ENCODE peak calls at places on chromosomes 3 and 15, in ten cellular contexts. One of them, this sample, is unnamed.

GRCh38 chr3:128855574-128855973 is 23.8 kb upstream of the ACAD9 start:
- DNase-seq in uterus: no peak
- DNase-seq in small intestine: no peak
- DNase-seq in A673: no peak
- DNase-seq in endodermal cell: no peak
- DNase-seq in ascending aorta: no peak
- DNase-seq in cardiac muscle cell: no peak
- DNase-seq in suprapubic skin: no peak
- DNase-seq in cardiac fibroblast: no peak
- DNase-seq in naive thymus-derived CD4-positive, alpha-beta T cell: no peak
- DNase-seq in this sample: no peak

GRCh38 chr3:106004137-106004600 is 135.4 kb upstream of the CBLB start:
- DNase-seq in uterus: no peak
- DNase-seq in A673: no peak
- DNase-seq in small intestine: no peak
- DNase-seq in ascending aorta: no peak
- DNase-seq in endodermal cell: no peak
- DNase-seq in cardiac fibroblast: peak
- DNase-seq in naive thymus-derived CD4-positive, alpha-beta T cell: no peak
- DNase-seq in suprapubic skin: no peak
- DNase-seq in cardiac muscle cell: peak
- DNase-seq in this sample: no peak

GRCh38 chr3:185250247-185250646 is 3.6 kb downstream of the EHHADH start:
- DNase-seq in naive thymus-derived CD4-positive, alpha-beta T cell: no peak
- DNase-seq in small intestine: no peak
- DNase-seq in uterus: no peak
- DNase-seq in cardiac fibroblast: peak
- DNase-seq in A673: no peak
- DNase-seq in ascending aorta: no peak
- DNase-seq in suprapubic skin: no peak
- DNase-seq in cardiac muscle cell: peak
- DNase-seq in endodermal cell: no peak
- DNase-seq in this sample: no peak

GRCh38 chr3:117898722-117899121 is 1135.9 kb downstream of the IGSF11 start:
- DNase-seq in small intestine: peak
- DNase-seq in naive thymus-derived CD4-positive, alpha-beta T cell: no peak
- DNase-seq in A673: peak
- DNase-seq in cardiac fibroblast: peak
- DNase-seq in endodermal cell: no peak
- DNase-seq in uterus: no peak
- DNase-seq in suprapubic skin: no peak
- DNase-seq in cardiac muscle cell: peak
- DNase-seq in ascending aorta: no peak
- DNase-seq in this sample: no peak

GRCh38 chr15:67025719-67026118 is 39.7 kb upstream of the SMAD3 start:
- DNase-seq in naive thymus-derived CD4-positive, alpha-beta T cell: no peak
- DNase-seq in ascending aorta: no peak
- DNase-seq in endodermal cell: no peak
- DNase-seq in suprapubic skin: no peak
- DNase-seq in small intestine: peak
- DNase-seq in uterus: no peak
- DNase-seq in A673: peak
- DNase-seq in cardiac muscle cell: peak
- DNase-seq in cardiac fibroblast: peak
- DNase-seq in this sample: no peak

GRCh38 chr3:189309400-189309975 is 137.7 kb downstream of the TPRG1 start:
- DNase-seq in cardiac fibroblast: no peak
- DNase-seq in cardiac muscle cell: no peak
- DNase-seq in endodermal cell: no peak
- DNase-seq in uterus: no peak
- DNase-seq in naive thymus-derived CD4-positive, alpha-beta T cell: no peak
- DNase-seq in ascending aorta: no peak
- DNase-seq in A673: peak
- DNase-seq in suprapubic skin: no peak
- DNase-seq in small intestine: no peak
- DNase-seq in this sample: no peak

GRCh38 chr3:184712579-184713355 is 903 bp upstream of the MAGEF1 start:
- DNase-seq in A673: peak
- DNase-seq in uterus: no peak
- DNase-seq in suprapubic skin: no peak
- DNase-seq in small intestine: no peak
- DNase-seq in naive thymus-derived CD4-positive, alpha-beta T cell: no peak
- DNase-seq in cardiac muscle cell: no peak
- DNase-seq in cardiac fibroblast: no peak
- DNase-seq in ascending aorta: no peak
- DNase-seq in endodermal cell: no peak
- DNase-seq in this sample: no peak

GRCh38 chr3:105842943-105843342 is 25.9 kb downstream of the CBLB start:
- DNase-seq in endodermal cell: no peak
- DNase-seq in small intestine: no peak
- DNase-seq in naive thymus-derived CD4-positive, alpha-beta T cell: no peak
- DNase-seq in cardiac muscle cell: no peak
- DNase-seq in A673: no peak
- DNase-seq in ascending aorta: no peak
- DNase-seq in suprapubic skin: no peak
- DNase-seq in uterus: no peak
- DNase-seq in cardiac fibroblast: peak
- DNase-seq in this sample: no peak

GRCh38 chr15:68418611-68419161 is 13.3 kb downstream of the ITGA11 start:
- DNase-seq in naive thymus-derived CD4-positive, alpha-beta T cell: no peak
- DNase-seq in cardiac muscle cell: peak
- DNase-seq in endodermal cell: peak
- DNase-seq in A673: no peak
- DNase-seq in uterus: peak
- DNase-seq in small intestine: peak
- DNase-seq in ascending aorta: no peak
- DNase-seq in cardiac fibroblast: peak
- DNase-seq in suprapubic skin: peak
- DNase-seq in this sample: no peak

GRCh38 chr3:168511428-168512014 is 415.8 kb upstream of the GOLIM4 start:
- DNase-seq in ascending aorta: no peak
- DNase-seq in cardiac muscle cell: peak
- DNase-seq in naive thymus-derived CD4-positive, alpha-beta T cell: no peak
- DNase-seq in uterus: no peak
- DNase-seq in endodermal cell: no peak
- DNase-seq in small intestine: peak
- DNase-seq in suprapubic skin: no peak
- DNase-seq in A673: peak
- DNase-seq in cardiac fibroblast: peak
- DNase-seq in this sample: no peak

GRCh38 chr3:40877651-40878463 is 321.4 kb upstream of the CTNNB1 start:
- DNase-seq in cardiac fibroblast: peak
- DNase-seq in naive thymus-derived CD4-positive, alpha-beta T cell: no peak
- DNase-seq in suprapubic skin: peak
- DNase-seq in cardiac muscle cell: peak
- DNase-seq in small intestine: peak
- DNase-seq in endodermal cell: no peak
- DNase-seq in ascending aorta: peak
- DNase-seq in A673: no peak
- DNase-seq in uterus: peak
- DNase-seq in this sample: no peak

GRCh38 chr15:34353627-34354026 is 10.5 kb downstream of the NUTM1 start:
- DNase-seq in cardiac fibroblast: no peak
- DNase-seq in A673: no peak
- DNase-seq in suprapubic skin: no peak
- DNase-seq in ascending aorta: no peak
- DNase-seq in small intestine: no peak
- DNase-seq in uterus: no peak
- DNase-seq in cardiac muscle cell: no peak
- DNase-seq in endodermal cell: no peak
- DNase-seq in naive thymus-derived CD4-positive, alpha-beta T cell: no peak
- DNase-seq in this sample: no peak

GRCh38 chr15:40846846-40847224 is 3.0 kb downstream of the SPINT1 start:
- DNase-seq in suprapubic skin: no peak
- DNase-seq in small intestine: peak
- DNase-seq in cardiac muscle cell: no peak
- DNase-seq in A673: no peak
- DNase-seq in endodermal cell: no peak
- DNase-seq in cardiac fibroblast: no peak
- DNase-seq in uterus: no peak
- DNase-seq in naive thymus-derived CD4-positive, alpha-beta T cell: no peak
- DNase-seq in ascending aorta: no peak
- DNase-seq in this sample: no peak

GRCh38 chr3:62870321-62870720 is 4.9 kb downstream of the CADPS start:
- DNase-seq in A673: no peak
- DNase-seq in endodermal cell: no peak
- DNase-seq in small intestine: no peak
- DNase-seq in naive thymus-derived CD4-positive, alpha-beta T cell: no peak
- DNase-seq in cardiac fibroblast: no peak
- DNase-seq in uterus: no peak
- DNase-seq in suprapubic skin: no peak
- DNase-seq in cardiac muscle cell: no peak
- DNase-seq in ascending aorta: no peak
- DNase-seq in this sample: no peak

GRCh38 chr3:127597020-127597771 is 1.0 kb upstream of the MCM2 start:
- DNase-seq in uterus: no peak
- DNase-seq in small intestine: no peak
- DNase-seq in suprapubic skin: no peak
- DNase-seq in A673: no peak
- DNase-seq in cardiac muscle cell: no peak
- DNase-seq in endodermal cell: no peak
- DNase-seq in ascending aorta: no peak
- DNase-seq in cardiac fibroblast: no peak
- DNase-seq in naive thymus-derived CD4-positive, alpha-beta T cell: no peak
- DNase-seq in this sample: peak

GRCh38 chr15:32861741-32862140 is 143.9 kb downstream of the GREM1 start:
- DNase-seq in naive thymus-derived CD4-positive, alpha-beta T cell: no peak
- DNase-seq in uterus: no peak
- DNase-seq in endodermal cell: peak
- DNase-seq in cardiac fibroblast: peak
- DNase-seq in ascending aorta: no peak
- DNase-seq in cardiac muscle cell: peak
- DNase-seq in A673: peak
- DNase-seq in suprapubic skin: peak
- DNase-seq in small intestine: peak
- DNase-seq in this sample: no peak
- H3K4me3 ChIP-seq in naive thymus-derived CD4-positive, alpha-beta T cell: no peak
- H3K4me3 ChIP-seq in uterus: no peak
- H3K4me3 ChIP-seq in endodermal cell: no peak
- H3K4me3 ChIP-seq in cardiac fibroblast: no peak
- H3K4me3 ChIP-seq in ascending aorta: peak
- H3K4me3 ChIP-seq in cardiac muscle cell: no peak
- H3K4me3 ChIP-seq in A673: no peak
- H3K4me3 ChIP-seq in suprapubic skin: peak
- H3K4me3 ChIP-seq in small intestine: no peak
- H3K4me3 ChIP-seq in this sample: no peak

GRCh38 chr15:44715142-44715796 is 4.0 kb downstream of the B2M start:
- DNase-seq in suprapubic skin: no peak
- DNase-seq in uterus: no peak
- DNase-seq in ascending aorta: no peak
- DNase-seq in small intestine: no peak
- DNase-seq in cardiac fibroblast: no peak
- DNase-seq in endodermal cell: no peak
- DNase-seq in cardiac muscle cell: no peak
- DNase-seq in naive thymus-derived CD4-positive, alpha-beta T cell: no peak
- DNase-seq in A673: no peak
- DNase-seq in this sample: no peak

GRCh38 chr15:44713006-44713966 is 2.0 kb downstream of the B2M start:
- DNase-seq in uterus: no peak
- DNase-seq in ascending aorta: no peak
- DNase-seq in A673: peak
- DNase-seq in cardiac muscle cell: peak
- DNase-seq in cardiac fibroblast: peak
- DNase-seq in suprapubic skin: no peak
- DNase-seq in small intestine: no peak
- DNase-seq in endodermal cell: no peak
- DNase-seq in naive thymus-derived CD4-positive, alpha-beta T cell: no peak
- DNase-seq in this sample: no peak

GRCh38 chr15:44716983-44717602 is 5.8 kb downstream of the B2M start:
- DNase-seq in ascending aorta: no peak
- DNase-seq in uterus: no peak
- DNase-seq in naive thymus-derived CD4-positive, alpha-beta T cell: no peak
- DNase-seq in small intestine: no peak
- DNase-seq in endodermal cell: no peak
- DNase-seq in A673: no peak
- DNase-seq in cardiac fibroblast: no peak
- DNase-seq in suprapubic skin: no peak
- DNase-seq in cardiac muscle cell: no peak
- DNase-seq in this sample: no peak

GRCh38 chr15:44718180-44718926 is 7.0 kb downstream of the B2M start:
- DNase-seq in ascending aorta: no peak
- DNase-seq in cardiac muscle cell: no peak
- DNase-seq in naive thymus-derived CD4-positive, alpha-beta T cell: no peak
- DNase-seq in cardiac fibroblast: no peak
- DNase-seq in suprapubic skin: no peak
- DNase-seq in endodermal cell: no peak
- DNase-seq in small intestine: no peak
- DNase-seq in A673: no peak
- DNase-seq in uterus: no peak
- DNase-seq in this sample: no peak

GRCh38 chr15:44715797-44716334 is 4.5 kb downstream of the B2M start:
- DNase-seq in small intestine: no peak
- DNase-seq in suprapubic skin: no peak
- DNase-seq in ascending aorta: no peak
- DNase-seq in A673: no peak
- DNase-seq in uterus: no peak
- DNase-seq in endodermal cell: no peak
- DNase-seq in cardiac muscle cell: no peak
- DNase-seq in naive thymus-derived CD4-positive, alpha-beta T cell: no peak
- DNase-seq in cardiac fibroblast: no peak
- DNase-seq in this sample: no peak
- H3K4me3 ChIP-seq in small intestine: no peak
- H3K4me3 ChIP-seq in suprapubic skin: no peak
- H3K4me3 ChIP-seq in ascending aorta: no peak
- H3K4me3 ChIP-seq in A673: no peak
- H3K4me3 ChIP-seq in uterus: no peak
- H3K4me3 ChIP-seq in endodermal cell: no peak
- H3K4me3 ChIP-seq in cardiac muscle cell: no peak
- H3K4me3 ChIP-seq in naive thymus-derived CD4-positive, alpha-beta T cell: peak
- H3K4me3 ChIP-seq in cardiac fibroblast: no peak
- H3K4me3 ChIP-seq in this sample: no peak

DNA sequence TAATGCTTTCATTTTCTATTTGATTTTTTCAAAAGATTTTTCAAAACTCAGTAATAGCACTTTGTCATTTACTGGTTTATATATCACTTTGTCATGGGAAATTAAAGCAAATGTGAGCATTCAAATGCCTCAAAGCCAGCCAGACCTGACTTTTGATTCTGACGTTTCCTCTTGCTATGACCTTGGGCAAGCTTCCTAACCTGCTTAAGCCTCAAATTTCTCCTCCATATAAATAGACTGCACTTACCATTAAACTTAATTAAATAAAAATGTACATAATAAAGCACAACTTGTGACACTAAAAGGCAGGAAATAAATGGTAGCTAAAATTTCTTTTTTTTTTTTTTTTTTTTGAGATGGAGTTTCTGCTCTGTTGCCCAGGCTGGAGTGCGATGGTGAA is 19.2 kb downstream of the MCF2L2 start:
- DNase-seq in cardiac muscle cell: no peak
- DNase-seq in ascending aorta: no peak
- DNase-seq in small intestine: no peak
- DNase-seq in naive thymus-derived CD4-positive, alpha-beta T cell: no peak
- DNase-seq in A673: no peak
- DNase-seq in endodermal cell: no peak
- DNase-seq in cardiac fibroblast: no peak
- DNase-seq in uterus: no peak
- DNase-seq in suprapubic skin: no peak
- DNase-seq in this sample: no peak
- H3K4me3 ChIP-seq in cardiac muscle cell: no peak
- H3K4me3 ChIP-seq in ascending aorta: no peak
- H3K4me3 ChIP-seq in small intestine: no peak
- H3K4me3 ChIP-seq in naive thymus-derived CD4-positive, alpha-beta T cell: no peak
- H3K4me3 ChIP-seq in A673: no peak
- H3K4me3 ChIP-seq in endodermal cell: no peak
- H3K4me3 ChIP-seq in cardiac fibroblast: no peak
- H3K4me3 ChIP-seq in uterus: no peak
- H3K4me3 ChIP-seq in suprapubic skin: no peak
- H3K4me3 ChIP-seq in this sample: no peak

GRCh38 chr3:6147883-6148282 is 713.0 kb upstream of the GRM7 start:
- DNase-seq in A673: no peak
- DNase-seq in suprapubic skin: no peak
- DNase-seq in naive thymus-derived CD4-positive, alpha-beta T cell: no peak
- DNase-seq in cardiac muscle cell: no peak
- DNase-seq in small intestine: no peak
- DNase-seq in endodermal cell: no peak
- DNase-seq in cardiac fibroblast: no peak
- DNase-seq in ascending aorta: no peak
- DNase-seq in uterus: no peak
- DNase-seq in this sample: no peak
- H3K4me3 ChIP-seq in A673: no peak
- H3K4me3 ChIP-seq in suprapubic skin: no peak
- H3K4me3 ChIP-seq in naive thymus-derived CD4-positive, alpha-beta T cell: no peak
- H3K4me3 ChIP-seq in cardiac muscle cell: no peak
- H3K4me3 ChIP-seq in small intestine: no peak
- H3K4me3 ChIP-seq in endodermal cell: no peak
- H3K4me3 ChIP-seq in cardiac fibroblast: no peak
- H3K4me3 ChIP-seq in ascending aorta: no peak
- H3K4me3 ChIP-seq in uterus: no peak
- H3K4me3 ChIP-seq in this sample: no peak